ENCODE peak calls at places on chromosome 2, in seven cellular contexts. R is fibroblast of mammary gland, O is NB4, M is HFF-Myc, U is GM06990, J is AG10803, I is suprapubic skin. B is an unnamed sample.

GRCh38 chr2:157174321-157174720 is 83.2 kb upstream of the GALNT5 start:
- DNase-seq in M (peak), R (peak), I (no peak), J (peak), O (no peak), U (no peak), B (no peak)

GRCh38 chr2:46065152-46065551 is 232.1 kb upstream of the EPAS1 start:
- DNase-seq in U (no peak), J (peak), M (no peak), I (no peak), O (no peak), R (no peak), B (no peak)

GRCh38 chr2:215450188-215451011 is 14.5 kb upstream of the FN1 start:
- DNase-seq in O (no peak), I (no peak), M (no peak), R (no peak), J (no peak), U (no peak), B (no peak)

GRCh38 chr2:27075219-27075871 is 3.1 kb upstream of the EMILIN1 start:
- DNase-seq in J (no peak), U (peak), I (no peak), O (peak), M (no peak), R (no peak), B (no peak)

GRCh38 chr2:17788773-17789172 is 27.5 kb upstream of the MSGN1 start:
- DNase-seq in I (no peak), R (no peak), O (no peak), J (no peak), U (no peak), M (no peak), B (no peak)

GRCh38 chr2:178223806-178224205 is 29.5 kb downstream of the OSBPL6 start:
- DNase-seq in M (no peak), R (no peak), I (no peak), O (no peak), J (no peak), U (no peak), B (no peak)

GRCh38 chr2:85133751-85134254 is 611 bp downstream of the TCF7L1 start:
- DNase-seq in R (peak), O (peak), M (no peak), U (peak), I (peak), J (peak), B (peak)

GRCh38 chr2:64338910-64339500 is 115.0 kb upstream of the LGALSL start:
- DNase-seq in J (no peak), R (peak), I (peak), O (peak), M (no peak), U (no peak), B (peak)

GRCh38 chr2:169823996-169824372 is 721 bp downstream of the METTL5 start:
- DNase-seq in U (no peak), M (no peak), J (no peak), R (no peak), O (no peak), I (no peak), B (no peak)

GRCh38 chr2:32008811-32009478 is 1.9 kb downstream of the MEMO1 start:
- DNase-seq in U (no peak), M (no peak), J (peak), O (peak), I (no peak), R (peak), B (peak)

GRCh38 chr2:40218679-40219078 is 233.2 kb downstream of the SLC8A1 start:
- DNase-seq in I (no peak), U (peak), J (no peak), O (no peak), M (no peak), R (peak), B (peak)

GRCh38 chr2:133892352-133892913 is 324.2 kb upstream of the NCKAP5 start:
- DNase-seq in O (peak), J (no peak), M (no peak), R (no peak), I (no peak), U (no peak), B (no peak)

GRCh38 chr2:119248311-119248710 is 24.7 kb downstream of the STEAP3 start:
- DNase-seq in I (no peak), U (no peak), M (no peak), J (peak), R (peak), O (no peak), B (peak)

GRCh38 chr2:25684577-25684976 is 11.2 kb upstream of the DTNB start:
- DNase-seq in M (no peak), R (no peak), J (no peak), I (no peak), U (no peak), O (no peak), B (no peak)

GRCh38 chr2:166380615-166381014 is 4.9 kb upstream of the SCN9A start:
- DNase-seq in R (no peak), I (no peak), O (no peak), J (no peak), M (no peak), U (no peak), B (no peak)

GRCh38 chr2:239498981-239499633 is 98.3 kb upstream of the HDAC4 start:
- DNase-seq in M (no peak), R (peak), J (peak), O (no peak), I (peak), U (no peak), B (no peak)

GRCh38 chr2:223057545-223057944 is 5.6 kb downstream of the KCNE4 start:
- DNase-seq in I (no peak), J (no peak), U (no peak), M (no peak), O (no peak), R (peak), B (no peak)

GRCh38 chr2:191892391-191892790 is 45.5 kb upstream of the CAVIN2 start:
- DNase-seq in I (no peak), M (peak), U (no peak), O (no peak), R (peak), J (peak), B (peak)

GRCh38 chr2:31335921-31336570 is 78.5 kb downstream of the XDH start:
- DNase-seq in U (no peak), J (peak), I (no peak), M (peak), R (peak), O (no peak), B (peak)

GRCh38 chr2:183996825-183997823 is 601.2 kb upstream of the ZNF804A start:
- DNase-seq in J (no peak), R (no peak), M (no peak), U (no peak), O (no peak), I (no peak), B (peak)

DNA sequence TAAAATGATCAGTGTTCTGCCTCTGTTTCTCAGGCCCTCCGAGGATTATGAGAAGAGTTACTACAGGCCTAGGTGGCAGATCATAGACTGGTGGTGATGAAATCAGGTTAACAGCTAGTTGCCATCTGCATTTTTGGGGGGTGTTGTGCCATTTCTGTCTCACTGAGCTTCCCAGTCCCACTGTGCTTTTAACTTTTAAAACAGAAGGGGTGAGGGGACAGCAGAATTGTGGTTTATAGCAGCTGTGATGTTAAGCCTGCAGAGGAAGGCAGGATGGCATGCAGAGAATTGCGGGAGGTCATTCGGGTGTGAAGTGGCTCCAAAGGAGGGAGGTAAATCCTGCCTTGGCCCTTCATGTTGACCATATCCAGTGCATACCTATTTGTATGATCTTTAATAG is 5.0 kb downstream of the CAB39 start:
- DNase-seq in I (no peak), U (no peak), R (no peak), O (peak), M (no peak), J (no peak), B (no peak)
- H3K4me3 ChIP-seq in I (no peak), U (no peak), R (no peak), O (peak), M (no peak), J (no peak), B (no peak)

GRCh38 chr2:111157798-111158197 is 37.1 kb downstream of the BCL2L11 start:
- DNase-seq in R (no peak), J (no peak), M (no peak), I (no peak), O (no peak), U (peak), B (no peak)
- TF ChIP-seq CTCF in R (no peak), J (no peak), M (no peak), I (no peak), O (no peak), U (peak), B (no peak)

GRCh38 chr2:41994661-41995060 is 53.2 kb upstream of the PKDCC start:
- DNase-seq in R (no peak), U (no peak), O (no peak), I (no peak), J (no peak), M (no peak), B (no peak)
- H3K4me3 ChIP-seq in R (no peak), U (no peak), O (no peak), I (no peak), J (no peak), M (no peak), B (no peak)

GRCh38 chr2:122530812-122531211 is 775.4 kb downstream of the TSN start:
- DNase-seq in M (no peak), U (peak), I (no peak), O (no peak), R (no peak), J (no peak), B (no peak)

GRCh38 chr2:122528958-122529670 is 773.7 kb downstream of the TSN start:
- DNase-seq in M (no peak), J (peak), U (no peak), R (no peak), O (no peak), I (no peak), B (no peak)

GRCh38 chr2:122535960-122536517 is 780.6 kb downstream of the TSN start:
- DNase-seq in M (no peak), O (no peak), R (no peak), J (no peak), I (no peak), U (no peak), B (no peak)

GRCh38 chr2:122528061-122528460 is 772.6 kb downstream of the TSN start:
- DNase-seq in R (peak), O (no peak), M (no peak), I (no peak), J (peak), U (no peak), B (peak)

DNA sequence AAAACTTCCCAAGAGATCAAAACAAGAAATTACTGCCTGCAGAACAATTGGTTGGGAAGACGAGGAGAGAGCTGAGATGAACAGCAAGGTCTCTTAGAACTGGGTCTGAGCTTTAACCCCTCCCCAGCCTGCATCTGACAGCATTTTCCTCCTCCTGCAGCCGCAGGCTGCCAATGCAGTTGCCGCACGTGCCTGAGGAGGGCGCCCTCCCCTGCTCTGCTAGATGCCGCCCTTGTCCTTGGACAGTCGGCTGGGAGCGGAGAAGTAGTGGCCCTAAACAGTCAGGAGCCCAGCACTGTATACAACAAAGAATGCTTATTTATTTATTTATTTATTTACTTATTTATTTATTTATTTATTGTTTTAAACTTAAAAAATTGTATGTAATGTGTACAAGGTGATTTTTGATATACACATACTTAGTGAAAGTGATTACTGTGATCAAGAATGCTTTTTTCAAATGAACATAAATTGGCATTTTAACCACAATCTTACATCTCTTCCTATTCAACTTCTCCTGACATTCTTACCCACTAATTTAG is 776.4 kb downstream of the TSN start:
- DNase-seq in M (no peak), R (no peak), O (peak), I (no peak), J (no peak), U (no peak), B (no peak)
- TF ChIP-seq CTCF in M (peak), R (peak), O (peak), I (no peak), J (peak), U (peak), B (no peak)

GRCh38 chr2:28624798-28625701 is 126.6 kb upstream of the PPP1CB start:
- DNase-seq in U (peak), O (peak), J (peak), R (no peak), I (peak), M (no peak), B (peak)
- H3K4me3 ChIP-seq in U (no peak), O (no peak), J (no peak), R (no peak), I (no peak), M (no peak), B (no peak)

GRCh38 chr2:237665713-237666143 is 38.3 kb downstream of the LRRFIP1 start:
- DNase-seq in U (no peak), O (no peak), I (no peak), J (no peak), R (no peak), M (no peak), B (no peak)
- TF ChIP-seq CTCF in U (no peak), O (no peak), I (no peak), J (no peak), R (no peak), M (no peak), B (peak)

DNA sequence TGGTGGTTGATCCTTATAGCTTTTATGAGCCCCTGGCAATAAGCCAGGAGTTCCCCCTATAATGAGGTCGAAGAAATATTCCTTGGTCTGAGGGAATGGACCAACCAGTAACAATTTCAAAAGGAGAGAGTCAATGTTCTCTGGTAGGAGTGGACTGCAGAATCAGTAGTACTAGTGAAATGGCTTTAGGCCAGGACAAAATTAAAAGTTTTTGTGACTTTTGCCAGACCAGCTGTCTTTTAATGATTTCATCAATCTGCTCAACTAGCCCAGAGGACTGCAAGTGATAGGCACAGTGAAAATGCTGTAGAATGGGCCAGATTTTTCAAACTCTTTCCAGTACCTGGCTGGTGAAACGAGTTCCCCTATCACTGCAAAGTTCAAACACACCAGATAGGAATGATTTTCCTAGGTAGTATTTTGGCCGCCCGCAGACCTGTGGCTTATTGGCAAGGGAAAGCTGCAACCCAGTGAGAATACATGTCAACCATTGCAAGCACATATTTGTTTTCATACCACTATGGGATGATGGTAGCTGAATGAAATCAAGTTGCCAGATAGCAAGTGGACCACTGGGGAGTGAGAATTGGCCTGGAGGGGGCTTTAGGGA is 45.5 kb downstream of the CERS6 start:
- DNase-seq in U (no peak), R (no peak), O (no peak), J (no peak), M (no peak), I (no peak), B (no peak)
- H3K4me3 ChIP-seq in U (no peak), R (no peak), O (no peak), J (no peak), M (no peak), I (no peak), B (no peak)

B was measured in astrocyte of the spinal cord.